ENCODE peak calls at places on chromosomes 6 and 20, in four cellular contexts. Q is heart right ventricle, M is cardiac muscle cell, Y is SJSA1. L is an unnamed sample.
A peak's percentile ranks its signal among the peaks of the same experiment; 100 is the strongest.

GRCh38 chr6:89410231-89411018 is 1.6 kb downstream of the RRAGD start:
- DNase-seq in M (no peak), Q (no peak), Y (no peak), L (no peak)

GRCh38 chr6:18053555-18054445 is 66.4 kb upstream of the KIF13A start:
- DNase-seq in Y (no peak), Q (no peak), M (no peak), L (no peak)

GRCh38 chr6:91970700-91971099 is 1383.8 kb upstream of the MAP3K7 start:
- DNase-seq in Y (no peak), M (no peak), Q (no peak), L (no peak)

GRCh38 chr6:165987483-165988305 is 180.0 kb downstream of the TBXT start:
- DNase-seq in Q (peak; percentile 90), Y (peak; percentile 42), M (peak; percentile 96), L (peak; percentile 72)

GRCh38 chr6:54525731-54526130 is 217.5 kb downstream of the TINAG start:
- DNase-seq in Y (peak; percentile 25), Q (no peak), M (peak; percentile 2), L (no peak)

GRCh38 chr6:150065083-150065482 is 3.8 kb downstream of the ULBP3 start:
- DNase-seq in M (no peak), Y (no peak), Q (no peak), L (no peak)

GRCh38 chr6:170208651-170209353 is 82.1 kb downstream of the DLL1 start:
- DNase-seq in Y (no peak), M (no peak), Q (no peak), L (no peak)

GRCh38 chr6:364609-365540 is 26.7 kb upstream of the IRF4 start:
- DNase-seq in Y (no peak), Q (no peak), M (no peak), L (no peak)

GRCh38 chr20:62861732-62862336 is at the start of gene TCFL5:
- DNase-seq in Q (peak; percentile 86), Y (peak; percentile 66), M (peak; percentile 90), L (peak; percentile 77)

GRCh38 chr20:41989935-41990635 is 371.9 kb upstream of the CHD6 start:
- DNase-seq in Q (no peak), Y (no peak), M (peak; percentile 5), L (no peak)

GRCh38 chr6:87817226-87817625 is 115.2 kb upstream of the AKIRIN2 start:
- DNase-seq in Y (no peak), M (no peak), Q (no peak), L (no peak)

GRCh38 chr20:7196481-7196880 is 429.0 kb downstream of the BMP2 start:
- DNase-seq in M (no peak), Y (no peak), Q (no peak), L (no peak)

GRCh38 chr20:23143098-23143497 is 57.0 kb upstream of the CD93 start:
- DNase-seq in Q (peak; percentile 82), M (peak; percentile 76), Y (peak; percentile 63), L (no peak)

GRCh38 chr6:37155394-37156312 is 14.3 kb upstream of the PIM1 start:
- DNase-seq in M (no peak), Q (no peak), Y (no peak), L (no peak)

GRCh38 chr6:139625998-139626975 is 251.8 kb upstream of the CITED2 start:
- DNase-seq in Q (no peak), M (peak; percentile 85), Y (no peak), L (no peak)

GRCh38 chr6:130434174-130434873 is 68.5 kb downstream of the TMEM200A start:
- DNase-seq in Q (no peak), M (peak; percentile 37), Y (no peak), L (no peak)

GRCh38 chr6:158519354-158519753 is 40.5 kb upstream of the TMEM181 start:
- DNase-seq in Q (no peak), Y (no peak), M (no peak), L (no peak)

GRCh38 chr6:133833905-133834304 is 55.0 kb upstream of the TCF21 start:
- DNase-seq in Y (no peak), Q (peak; percentile 24), M (peak; percentile 75), L (no peak)

GRCh38 chr6:110528051-110528929 is 51.9 kb upstream of the SLC22A16 start:
- DNase-seq in Q (peak; percentile 51), M (peak; percentile 78), Y (peak; percentile 82), L (peak; percentile 28)

GRCh38 chr20:7038029-7038428 is 270.5 kb downstream of the BMP2 start:
- DNase-seq in M (no peak), Q (no peak), Y (no peak), L (no peak)

DNA sequence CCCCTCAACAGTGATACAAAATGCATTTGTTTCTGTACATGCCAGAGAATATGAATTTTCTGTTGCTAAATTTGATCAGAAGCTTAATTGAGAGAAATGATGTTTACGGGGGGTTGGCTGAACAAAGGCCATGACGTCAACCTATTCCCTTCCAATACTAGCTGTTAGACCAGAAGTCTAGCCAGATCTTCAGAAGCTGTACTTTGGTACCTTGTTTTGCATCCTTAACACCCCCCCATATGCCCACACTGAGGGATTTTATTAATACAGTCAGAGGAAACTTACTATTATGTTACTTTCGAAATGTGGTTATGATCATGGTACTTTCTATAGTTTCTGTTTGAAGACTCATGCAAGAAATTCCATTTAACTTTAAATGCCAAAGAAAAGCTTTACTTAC is 3.1 kb downstream of the NCOA7 start:
- DNase-seq in Q (no peak), Y (no peak), M (no peak), L (no peak)
- H3K4me3 ChIP-seq in Q (no peak overlapping the region), Y (no peak overlapping the region), M (no peak overlapping the region), L (no peak overlapping the region)

DNA sequence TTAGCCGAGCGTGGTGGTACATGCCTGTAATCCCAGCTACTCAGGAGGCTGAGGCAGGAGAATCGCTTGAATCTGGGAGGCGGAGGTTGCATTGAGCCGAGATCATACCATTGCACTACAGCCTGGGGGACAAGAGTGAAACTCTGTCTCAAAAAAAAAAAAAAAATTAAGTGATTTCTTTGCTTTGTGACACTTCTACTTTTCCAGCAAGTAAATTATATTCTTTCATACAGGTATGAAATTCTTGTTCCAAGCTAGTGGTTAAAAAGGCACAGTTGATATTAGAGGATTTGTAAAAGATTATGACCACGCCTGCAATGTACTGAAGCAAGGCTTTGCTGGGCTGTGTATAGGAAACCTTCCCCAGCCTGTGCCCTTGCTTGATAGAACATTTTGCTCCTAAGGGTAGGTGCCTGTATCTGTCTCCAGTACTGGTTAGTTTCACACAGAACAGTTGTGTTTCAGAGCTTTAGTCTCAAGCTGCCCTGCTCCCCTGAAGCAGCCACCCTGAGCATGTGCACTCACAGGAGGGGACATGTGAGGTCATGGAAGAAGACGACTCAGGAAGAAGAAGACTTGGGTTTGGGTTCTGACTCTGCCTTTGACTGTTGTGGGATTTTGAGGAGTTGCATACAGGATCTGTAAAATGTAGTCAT is 10.2 kb downstream of the PTPN1 start:
- DNase-seq in M (no peak), Y (no peak), Q (no peak), L (no peak)
- H3K27ac ChIP-seq in M (no peak overlapping the region), Y (peak overlapping the region; percentile 78), Q (no peak overlapping the region), L (no peak overlapping the region)

GRCh38 chr20:9285617-9286016 is 216.7 kb downstream of the PLCB4 start:
- DNase-seq in Y (no peak), M (no peak), Q (no peak), L (no peak)
- H3K4me1 ChIP-seq in Y (peaks cover 5% of the 10 kb centered on the region), M (peaks cover 5% of the 10 kb centered on the region), Q (peaks cover 3% of the 10 kb centered on the region), L (no peaks in the 10 kb centered on the region)

GRCh38 chr6:43229803-43230239 is 540 bp upstream of the DNPH1 start:
- DNase-seq in Y (no peak), Q (no peak), M (no peak), L (no peak)
- H3K4me3 ChIP-seq in Y (no peak overlapping the region), Q (peak overlapping the region; percentile 64), M (no peak overlapping the region), L (no peak overlapping the region)

L was measured in pancreas.